ENCODE peak calls at places on chromosomes 6 and 20, in five cellular contexts. One of them, this sample, is unnamed.

GRCh38 chr6:54800201-54800600 is 46.4 kb upstream of the FAM83B start:
- DNase-seq in LoVo: no peak
- DNase-seq in IMR-90: no peak
- DNase-seq in stimulated activated CD8-positive, alpha-beta memory T cell treated with anti-CD3 and anti-CD28 coated beads, Interleukin-4, amount 100 ng/mL, for 24 hours: no peak
- DNase-seq in NCI-H1417: no peak
- DNase-seq in this sample: no peak

GRCh38 chr20:21554985-21555384 is 41.1 kb upstream of the NKX2-2 start:
- DNase-seq in LoVo: no peak
- DNase-seq in IMR-90: no peak
- DNase-seq in stimulated activated CD8-positive, alpha-beta memory T cell treated with anti-CD3 and anti-CD28 coated beads, Interleukin-4, amount 100 ng/mL, for 24 hours: no peak
- DNase-seq in NCI-H1417: no peak
- DNase-seq in this sample: no peak

GRCh38 chr6:140758169-140758877 is 1374.4 kb upstream of the GJE1 start:
- DNase-seq in LoVo: no peak
- DNase-seq in IMR-90: no peak
- DNase-seq in stimulated activated CD8-positive, alpha-beta memory T cell treated with anti-CD3 and anti-CD28 coated beads, Interleukin-4, amount 100 ng/mL, for 24 hours: no peak
- DNase-seq in NCI-H1417: no peak
- DNase-seq in this sample: no peak

GRCh38 chr20:36367370-36367745 is 61.2 kb downstream of the DLGAP4 start:
- DNase-seq in LoVo: no peak
- DNase-seq in IMR-90: no peak
- DNase-seq in stimulated activated CD8-positive, alpha-beta memory T cell treated with anti-CD3 and anti-CD28 coated beads, Interleukin-4, amount 100 ng/mL, for 24 hours: no peak
- DNase-seq in NCI-H1417: no peak
- DNase-seq in this sample: no peak

GRCh38 chr6:112770341-112770740 is 423.2 kb downstream of the RFPL4B start:
- DNase-seq in LoVo: no peak
- DNase-seq in IMR-90: no peak
- DNase-seq in stimulated activated CD8-positive, alpha-beta memory T cell treated with anti-CD3 and anti-CD28 coated beads, Interleukin-4, amount 100 ng/mL, for 24 hours: no peak
- DNase-seq in NCI-H1417: peak; percentile 77
- DNase-seq in this sample: no peak

GRCh38 chr6:155154158-155154830 is 109.5 kb upstream of the CLDN20 start:
- DNase-seq in LoVo: peak; percentile 62
- DNase-seq in IMR-90: peak; percentile 96
- DNase-seq in stimulated activated CD8-positive, alpha-beta memory T cell treated with anti-CD3 and anti-CD28 coated beads, Interleukin-4, amount 100 ng/mL, for 24 hours: no peak
- DNase-seq in NCI-H1417: peak; percentile 96
- DNase-seq in this sample: no peak

GRCh38 chr6:16477367-16478149 is 239.2 kb downstream of the GMPR start:
- DNase-seq in LoVo: no peak
- DNase-seq in IMR-90: no peak
- DNase-seq in stimulated activated CD8-positive, alpha-beta memory T cell treated with anti-CD3 and anti-CD28 coated beads, Interleukin-4, amount 100 ng/mL, for 24 hours: no peak
- DNase-seq in NCI-H1417: no peak
- DNase-seq in this sample: no peak

GRCh38 chr20:48339147-48339985 is 488.4 kb downstream of the PREX1 start:
- DNase-seq in LoVo: no peak
- DNase-seq in IMR-90: peak; percentile 77
- DNase-seq in stimulated activated CD8-positive, alpha-beta memory T cell treated with anti-CD3 and anti-CD28 coated beads, Interleukin-4, amount 100 ng/mL, for 24 hours: no peak
- DNase-seq in NCI-H1417: no peak
- DNase-seq in this sample: no peak

GRCh38 chr20:18139832-18140231 is 2.2 kb downstream of the KAT14 start:
- DNase-seq in LoVo: no peak
- DNase-seq in IMR-90: no peak
- DNase-seq in stimulated activated CD8-positive, alpha-beta memory T cell treated with anti-CD3 and anti-CD28 coated beads, Interleukin-4, amount 100 ng/mL, for 24 hours: no peak
- DNase-seq in NCI-H1417: no peak
- DNase-seq in this sample: no peak

GRCh38 chr6:106249658-106250057 is 75.9 kb downstream of the ATG5 start:
- DNase-seq in LoVo: no peak
- DNase-seq in IMR-90: no peak
- DNase-seq in stimulated activated CD8-positive, alpha-beta memory T cell treated with anti-CD3 and anti-CD28 coated beads, Interleukin-4, amount 100 ng/mL, for 24 hours: no peak
- DNase-seq in NCI-H1417: no peak
- DNase-seq in this sample: no peak

GRCh38 chr6:21592953-21593352 is 598 bp upstream of the SOX4 start:
- DNase-seq in LoVo: no peak
- DNase-seq in IMR-90: no peak
- DNase-seq in stimulated activated CD8-positive, alpha-beta memory T cell treated with anti-CD3 and anti-CD28 coated beads, Interleukin-4, amount 100 ng/mL, for 24 hours: no peak
- DNase-seq in NCI-H1417: peak; percentile 90
- DNase-seq in this sample: no peak

GRCh38 chr6:111685058-111685457 is 79.4 kb upstream of the TRAF3IP2 start:
- DNase-seq in LoVo: no peak
- DNase-seq in IMR-90: no peak
- DNase-seq in stimulated activated CD8-positive, alpha-beta memory T cell treated with anti-CD3 and anti-CD28 coated beads, Interleukin-4, amount 100 ng/mL, for 24 hours: no peak
- DNase-seq in NCI-H1417: no peak
- DNase-seq in this sample: no peak

GRCh38 chr20:62062661-62063600 is 2.8 kb downstream of the TAF4 start:
- DNase-seq in LoVo: no peak
- DNase-seq in IMR-90: no peak
- DNase-seq in stimulated activated CD8-positive, alpha-beta memory T cell treated with anti-CD3 and anti-CD28 coated beads, Interleukin-4, amount 100 ng/mL, for 24 hours: no peak
- DNase-seq in NCI-H1417: no peak
- DNase-seq in this sample: no peak

GRCh38 chr6:135842618-135843392 is 8.7 kb upstream of the PDE7B start:
- DNase-seq in LoVo: no peak
- DNase-seq in IMR-90: no peak
- DNase-seq in stimulated activated CD8-positive, alpha-beta memory T cell treated with anti-CD3 and anti-CD28 coated beads, Interleukin-4, amount 100 ng/mL, for 24 hours: no peak
- DNase-seq in NCI-H1417: peak; percentile 28
- DNase-seq in this sample: no peak

GRCh38 chr6:75128881-75129570 is 76.8 kb downstream of the COL12A1 start:
- DNase-seq in LoVo: no peak
- DNase-seq in IMR-90: no peak
- DNase-seq in stimulated activated CD8-positive, alpha-beta memory T cell treated with anti-CD3 and anti-CD28 coated beads, Interleukin-4, amount 100 ng/mL, for 24 hours: no peak
- DNase-seq in NCI-H1417: no peak
- DNase-seq in this sample: no peak

GRCh38 chr6:166598441-166599138 is 12.1 kb upstream of the RAMACL start:
- DNase-seq in LoVo: no peak
- DNase-seq in IMR-90: peak; percentile 97
- DNase-seq in stimulated activated CD8-positive, alpha-beta memory T cell treated with anti-CD3 and anti-CD28 coated beads, Interleukin-4, amount 100 ng/mL, for 24 hours: no peak
- DNase-seq in NCI-H1417: no peak
- DNase-seq in this sample: no peak

GRCh38 chr20:62308102-62308822 is 5.5 kb downstream of the ADRM1 start:
- DNase-seq in LoVo: no peak
- DNase-seq in IMR-90: no peak
- DNase-seq in stimulated activated CD8-positive, alpha-beta memory T cell treated with anti-CD3 and anti-CD28 coated beads, Interleukin-4, amount 100 ng/mL, for 24 hours: no peak
- DNase-seq in NCI-H1417: no peak
- DNase-seq in this sample: no peak

GRCh38 chr20:10047427-10047826 is 12.6 kb downstream of the ANKEF1 start:
- DNase-seq in LoVo: no peak
- DNase-seq in IMR-90: peak; percentile 1
- DNase-seq in stimulated activated CD8-positive, alpha-beta memory T cell treated with anti-CD3 and anti-CD28 coated beads, Interleukin-4, amount 100 ng/mL, for 24 hours: no peak
- DNase-seq in NCI-H1417: peak; percentile 26
- DNase-seq in this sample: peak; percentile 42

GRCh38 chr6:4603291-4603690 is 172.9 kb upstream of the CDYL start:
- DNase-seq in LoVo: no peak
- DNase-seq in IMR-90: peak; percentile 67
- DNase-seq in stimulated activated CD8-positive, alpha-beta memory T cell treated with anti-CD3 and anti-CD28 coated beads, Interleukin-4, amount 100 ng/mL, for 24 hours: no peak
- DNase-seq in NCI-H1417: no peak
- DNase-seq in this sample: no peak

GRCh38 chr6:40915165-40915564 is 123.9 kb downstream of the UNC5CL start:
- DNase-seq in LoVo: no peak
- DNase-seq in IMR-90: no peak
- DNase-seq in stimulated activated CD8-positive, alpha-beta memory T cell treated with anti-CD3 and anti-CD28 coated beads, Interleukin-4, amount 100 ng/mL, for 24 hours: no peak
- DNase-seq in NCI-H1417: no peak
- DNase-seq in this sample: no peak